ENCODE peak calls at places on chromosome 21, in five cellular contexts. K, T, U, L and W are unnamed samples.

GRCh38 chr21:17513214-17514123 is 626 bp downstream of the CXADR start:
- DNase-seq in T (peak), L (peak), U (no peak), K (no peak), W (peak)

GRCh38 chr21:39052718-39053117 is 130.5 kb downstream of the PSMG1 start:
- DNase-seq in L (no peak), U (no peak), T (no peak), K (no peak), W (no peak)

GRCh38 chr21:34771512-34772028 is 102.8 kb downstream of the CLIC6 start:
- DNase-seq in K (no peak), T (no peak), U (no peak), L (peak), W (no peak)

GRCh38 chr21:17491716-17492414 is 21.0 kb upstream of the CXADR start:
- DNase-seq in L (no peak), T (no peak), U (peak), K (no peak), W (no peak)

GRCh38 chr21:31848339-31848985 is 24.4 kb upstream of the HUNK start:
- DNase-seq in K (no peak), U (no peak), L (no peak), T (no peak), W (no peak)

GRCh38 chr21:31397939-31398338 is 53.9 kb upstream of the TIAM1 start:
- DNase-seq in K (no peak), U (no peak), L (no peak), T (no peak), W (no peak)

GRCh38 chr21:38985423-38986378 is 180.0 kb downstream of the ETS2 start:
- DNase-seq in L (no peak), K (no peak), U (peak), T (no peak), W (no peak)

GRCh38 chr21:25845729-25846256 is 111.0 kb downstream of the GABPA start:
- DNase-seq in K (no peak), T (no peak), L (no peak), U (no peak), W (no peak)

GRCh38 chr21:33543505-33544129 is 779 bp downstream of the SON start:
- DNase-seq in U (no peak), K (peak), T (no peak), L (no peak), W (peak)

GRCh38 chr21:40043423-40043822 is 176.2 kb downstream of the PCP4 start:
- DNase-seq in K (no peak), T (peak), L (no peak), U (no peak), W (no peak)

GRCh38 chr21:20701235-20701634 is 297.0 kb upstream of the NCAM2 start:
- DNase-seq in U (no peak), L (no peak), T (no peak), K (no peak), W (no peak)

GRCh38 chr21:20507783-20508182 is 490.4 kb upstream of the NCAM2 start:
- DNase-seq in L (no peak), T (peak), U (no peak), K (no peak), W (no peak)

GRCh38 chr21:24583473-24583872 is 1023.8 kb downstream of the MRPL39 start:
- DNase-seq in L (no peak), T (no peak), K (no peak), U (no peak), W (no peak)

GRCh38 chr21:21232320-21232719 is 234.1 kb downstream of the NCAM2 start:
- DNase-seq in T (peak), K (no peak), U (no peak), L (no peak), W (peak)

GRCh38 chr21:21179619-21180336 is 181.6 kb downstream of the NCAM2 start:
- DNase-seq in L (no peak), U (no peak), K (no peak), T (no peak), W (no peak)

GRCh38 chr21:35840197-35840799 is 220.0 kb downstream of the SETD4 start:
- DNase-seq in T (peak), L (peak), U (peak), K (peak), W (peak)

GRCh38 chr21:42395910-42396625 is at the start of gene TMPRSS3:
- DNase-seq in L (no peak), K (no peak), T (no peak), U (no peak), W (no peak)

GRCh38 chr21:31656199-31657095 is 3.0 kb upstream of the SOD1 start:
- DNase-seq in K (no peak), T (no peak), L (no peak), U (no peak), W (no peak)

GRCh38 chr21:14078746-14079375 is 131.9 kb downstream of the LIPI start:
- DNase-seq in K (no peak), L (no peak), U (no peak), T (no peak), W (no peak)

GRCh38 chr21:44255519-44255981 is 6.1 kb downstream of the DNMT3L start:
- DNase-seq in T (peak), K (no peak), U (no peak), L (no peak), W (peak)

GRCh38 chr21:32007461-32007860 is 134.6 kb downstream of the HUNK start:
- DNase-seq in L (no peak), U (no peak), T (no peak), K (no peak), W (no peak)

GRCh38 chr21:32119389-32119788 is 159.5 kb downstream of the MIS18A start:
- DNase-seq in L (no peak), T (no peak), K (no peak), U (no peak), W (no peak)

GRCh38 chr21:42557420-42557819 is 43.8 kb downstream of the SLC37A1 start:
- DNase-seq in U (no peak), L (no peak), K (peak), T (no peak), W (no peak)

GRCh38 chr21:43994646-43995045 is 17.5 kb upstream of the TRAPPC10 start:
- DNase-seq in K (no peak), T (no peak), U (no peak), L (no peak), W (no peak)

GRCh38 chr21:42553435-42553834 is 39.8 kb downstream of the SLC37A1 start:
- DNase-seq in T (peak), L (no peak), U (no peak), K (no peak), W (no peak)

GRCh38 chr21:43925609-43926008 is 60.6 kb downstream of the AGPAT3 start:
- DNase-seq in T (no peak), K (no peak), L (no peak), U (no peak), W (no peak)

GRCh38 chr21:17903029-17903806 is 84.1 kb upstream of the C21orf91 start:
- DNase-seq in L (no peak), U (no peak), T (peak), K (no peak), W (no peak)

GRCh38 chr21:18155508-18156193 is 89.0 kb upstream of the CHODL start:
- DNase-seq in K (no peak), U (no peak), T (peak), L (no peak), W (no peak)

GRCh38 chr21:39651206-39651605 is 38.5 kb downstream of the B3GALT5 start:
- DNase-seq in K (no peak), T (no peak), L (no peak), U (no peak), W (no peak)

GRCh38 chr21:33419538-33420123 is 16.4 kb downstream of the IFNGR2 start:
- DNase-seq in L (no peak), T (no peak), U (peak), K (no peak), W (no peak)

GRCh38 chr21:42439284-42440186 is 35.8 kb downstream of the UBASH3A start:
- DNase-seq in T (no peak), K (peak), U (no peak), L (no peak), W (no peak)

GRCh38 chr21:26945916-26946315 is 21.0 kb downstream of the ADAMTS5 start:
- DNase-seq in U (no peak), T (no peak), K (no peak), L (no peak), W (no peak)

GRCh38 chr21:31530918-31531705 is 128.4 kb upstream of the SOD1 start:
- DNase-seq in T (no peak), U (no peak), L (no peak), K (no peak), W (no peak)

GRCh38 chr21:33655591-33656221 is 13.4 kb downstream of the ITSN1 start:
- DNase-seq in K (no peak), L (no peak), U (no peak), T (no peak), W (no peak)

GRCh38 chr21:25385912-25386474 is 221.3 kb downstream of the MRPL39 start:
- DNase-seq in T (peak), K (no peak), L (peak), U (no peak), W (no peak)

GRCh38 chr21:34795152-34796141 is 126.7 kb downstream of the CLIC6 start:
- DNase-seq in T (no peak), L (peak), K (no peak), U (peak), W (no peak)

GRCh38 chr21:35792569-35792968 is 267.8 kb downstream of the SETD4 start:
- DNase-seq in L (no peak), T (no peak), U (no peak), K (no peak), W (no peak)

GRCh38 chr21:42925114-42925907 is at the start of gene ERVH48-1:
- DNase-seq in L (no peak), K (no peak), U (no peak), T (peak), W (no peak)

GRCh38 chr21:26587621-26588260 is 14.7 kb upstream of the CYYR1 start:
- DNase-seq in L (no peak), T (no peak), K (no peak), U (no peak), W (no peak)

GRCh38 chr21:45282283-45283018 is 5.2 kb downstream of the POFUT2 start:
- DNase-seq in T (no peak), U (no peak), K (no peak), L (no peak), W (peak)

GRCh38 chr21:45285266-45285931 is 2.3 kb downstream of the POFUT2 start:
- DNase-seq in U (no peak), L (no peak), T (no peak), K (no peak), W (peak)

GRCh38 chr21:45283611-45284455 is 3.9 kb downstream of the POFUT2 start:
- DNase-seq in U (no peak), L (no peak), T (no peak), K (peak), W (peak)

GRCh38 chr21:45283019-45283610 is 4.6 kb downstream of the POFUT2 start:
- DNase-seq in L (no peak), K (peak), U (no peak), T (no peak), W (peak)

DNA sequence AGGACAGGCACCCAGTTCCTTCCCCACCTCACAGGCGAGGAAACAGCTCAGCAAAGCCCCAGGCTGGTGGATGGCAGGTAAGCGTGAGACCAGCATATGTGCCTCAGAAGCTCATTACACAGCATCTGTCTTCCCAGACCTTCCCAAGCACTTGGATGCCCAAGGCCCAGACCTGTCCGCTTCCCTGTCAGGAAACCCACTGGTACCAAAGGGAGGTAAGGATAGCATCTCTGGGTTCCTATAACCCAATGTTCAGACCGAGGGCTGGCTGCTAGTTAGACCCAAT is 3.3 kb downstream of the POFUT2 start:
- DNase-seq in K (no peak), U (no peak), T (no peak), L (no peak), W (peak)
- H3K4me3 ChIP-seq in K (no peak), U (no peak), T (no peak), L (no peak), W (no peak)

GRCh38 chr21:37045139-37045538 is 27.7 kb downstream of the PIGP start:
- DNase-seq in T (no peak), U (no peak), K (no peak), L (no peak), W (no peak)
- H3K4me3 ChIP-seq in T (no peak), U (no peak), K (no peak), L (no peak), W (no peak)

GRCh38 chr21:16196521-16197208 is 466.9 kb downstream of the USP25 start:
- DNase-seq in U (no peak), T (no peak), L (no peak), K (no peak), W (no peak)
- H3K4me3 ChIP-seq in U (peak), T (no peak), L (no peak), K (no peak), W (no peak)

GRCh38 chr21:29075706-29076447 is 2.4 kb upstream of the CCT8 start:
- DNase-seq in T (no peak), U (no peak), K (no peak), L (no peak), W (no peak)
- H3K4me3 ChIP-seq in T (no peak), U (no peak), K (no peak), L (no peak), W (no peak)

GRCh38 chr21:37364722-37365121 is 1.9 kb upstream of the DYRK1A start:
- DNase-seq in L (no peak), K (no peak), T (peak), U (no peak), W (no peak)
- H3K4me3 ChIP-seq in L (no peak), K (no peak), T (no peak), U (peak), W (no peak)

DNA sequence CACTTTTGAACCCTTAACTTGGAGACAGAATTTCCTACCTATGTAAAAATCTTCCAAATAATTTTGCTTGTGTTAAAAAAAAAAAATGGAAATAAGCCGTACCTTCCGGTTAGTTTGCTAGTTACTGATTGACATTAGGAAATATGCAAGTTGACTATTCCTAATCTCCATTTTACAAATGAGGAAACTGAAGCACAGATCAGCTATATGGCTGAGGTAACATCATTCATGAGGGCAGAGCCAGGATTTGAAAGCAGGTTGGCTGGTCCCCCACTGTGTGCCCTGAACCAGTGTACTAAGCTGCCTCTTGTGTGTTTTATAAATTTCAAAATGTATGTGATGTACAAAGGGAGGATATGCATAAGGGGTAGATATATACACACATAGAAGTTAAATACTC is 29.6 kb downstream of the BACE2 start:
- DNase-seq in L (no peak), T (no peak), K (no peak), U (no peak), W (no peak)
- H3K4me3 ChIP-seq in L (no peak), T (no peak), K (no peak), U (no peak), W (no peak)

GRCh38 chr21:37435120-37435519 is 68.5 kb downstream of the DYRK1A start:
- DNase-seq in T (peak), U (peak), K (peak), L (no peak), W (peak)
- H3K4me3 ChIP-seq in T (no peak), U (no peak), K (peak), L (no peak), W (no peak)

GRCh38 chr21:29481641-29482040 is 182.9 kb downstream of the BACH1 start:
- DNase-seq in T (no peak), K (no peak), L (no peak), U (no peak), W (no peak)
- H3K4me3 ChIP-seq in T (no peak), K (no peak), L (no peak), U (no peak), W (no peak)